ENCODE peak calls at places on chromosomes 11 and 22, in six cellular contexts. P is stimulated activated CD8-positive, alpha-beta memory T cell treated with anti-CD3 and anti-CD28 coated beads, Interleukin-4, amount 100 ng/mL, for 4 hours; G is upper lobe of right lung; L is HCEC 1CT; Z is LNCaP clone FGC; N is fibroblast of mammary gland. Y is an unnamed sample.

GRCh38 chr22:45804319-45804985 is 132.8 kb downstream of the ATXN10 start:
- DNase-seq in P (no peak), L (no peak), N (no peak), Z (no peak), G (no peak), Y (no peak)

GRCh38 chr22:29914165-29914564 is 31.2 kb downstream of the MTMR3 start:
- DNase-seq in Z (no peak), G (no peak), N (peak; percentile 85), P (no peak), L (peak; percentile 89), Y (no peak)

GRCh38 chr11:121429556-121429955 is 22.6 kb upstream of the SORL1 start:
- DNase-seq in L (no peak), Z (no peak), P (no peak), N (no peak), G (no peak), Y (no peak)

GRCh38 chr22:18032455-18033101 is 8.2 kb upstream of the MICAL3 start:
- DNase-seq in G (no peak), L (peak; percentile 96), P (no peak), Z (no peak), N (peak; percentile 93), Y (no peak)

GRCh38 chr11:134120143-134120850 is 51.4 kb downstream of the JAM3 start:
- DNase-seq in N (peak; percentile 94), Z (no peak), G (no peak), L (peak; percentile 77), P (no peak), Y (no peak)

GRCh38 chr22:46063861-46064235 is 86.5 kb upstream of the PPARA start:
- DNase-seq in G (peak; percentile 42), L (no peak), Z (peak; percentile 73), N (peak; percentile 67), P (no peak), Y (peak; percentile 1)

GRCh38 chr11:78855146-78855545 is 280.5 kb upstream of the NARS2 start:
- DNase-seq in P (no peak), L (no peak), G (no peak), N (no peak), Z (no peak), Y (no peak)

GRCh38 chr11:17197431-17197898 is 10.3 kb downstream of the PIK3C2A start:
- DNase-seq in G (no peak), P (no peak), N (peak; percentile 36), Z (no peak), L (peak; percentile 62), Y (no peak)

GRCh38 chr22:30526656-30527055 is 19.9 kb downstream of the SEC14L6 start:
- DNase-seq in G (no peak), N (no peak), P (no peak), Z (no peak), L (no peak), Y (no peak)

GRCh38 chr22:27815826-27816530 is 14.4 kb upstream of the MN1 start:
- DNase-seq in P (no peak), L (no peak), Z (no peak), G (no peak), N (no peak), Y (no peak)

GRCh38 chr11:133586903-133587517 is 54.7 kb upstream of the OPCML start:
- DNase-seq in N (no peak), G (no peak), P (no peak), Z (no peak), L (no peak), Y (no peak)

GRCh38 chr11:65997286-65997685 is 4.7 kb downstream of the EIF1AD start:
- DNase-seq in L (no peak), Z (no peak), P (no peak), N (no peak), G (no peak), Y (no peak)

GRCh38 chr11:125064070-125064469 is 965 bp downstream of the SLC37A2 start:
- DNase-seq in Z (no peak), P (no peak), N (no peak), G (no peak), L (no peak), Y (no peak)

GRCh38 chr11:123093686-123094085 is 31.8 kb upstream of the HSPA8 start:
- DNase-seq in G (no peak), L (no peak), Z (no peak), N (no peak), P (no peak), Y (no peak)

GRCh38 chr11:111331711-111332479 is 33.5 kb downstream of the POU2AF3 start:
- DNase-seq in L (no peak), N (peak; percentile 65), Z (no peak), P (no peak), G (no peak), Y (no peak)

GRCh38 chr11:56889986-56890385 is 98.7 kb upstream of the OR5AK2 start:
- DNase-seq in Z (no peak), L (no peak), P (no peak), G (no peak), N (peak; percentile 18), Y (no peak)

Y was measured in WTC11.